ENCODE peak calls at places on chromosomes 12 and 14, in four cellular contexts. S, J, F and L are unnamed samples.

GRCh38 chr14:105408592-105408991 is 10.3 kb downstream of the TEX22 start:
- DNase-seq in F (no peak), S (no peak), J (no peak), L (no peak)

GRCh38 chr12:124512667-124513296 is 54.6 kb downstream of the NCOR2 start:
- DNase-seq in J (peak; percentile 88), F (peak; percentile 98), S (no peak), L (peak; percentile 90)

GRCh38 chr12:120261951-120262851 is 3.3 kb downstream of the PXN start:
- DNase-seq in S (no peak), J (no peak), F (no peak), L (no peak)

GRCh38 chr14:106269029-106269428 is 742.6 kb downstream of the TMEM121 start:
- DNase-seq in S (no peak), F (no peak), J (no peak), L (no peak)

GRCh38 chr14:56598519-56598918 is 18.9 kb downstream of the TMEM260 start:
- DNase-seq in F (no peak), J (no peak), S (no peak), L (no peak)

GRCh38 chr12:54891717-54892478 is 37.6 kb downstream of the MUCL1 start:
- DNase-seq in F (no peak), S (no peak), J (no peak), L (no peak)

GRCh38 chr12:21169878-21170472 is 39.0 kb downstream of the SLCO1B1 start:
- DNase-seq in J (no peak), F (peak; percentile 62), S (no peak), L (no peak)

GRCh38 chr12:40942326-40942725 is 245.8 kb upstream of the PDZRN4 start:
- DNase-seq in S (no peak), J (no peak), F (peak; percentile 4), L (no peak)

GRCh38 chr14:90446405-90446804 is 49.6 kb downstream of the CALM1 start:
- DNase-seq in S (no peak), F (no peak), J (no peak), L (no peak)

GRCh38 chr12:52436828-52437474 is 2.8 kb upstream of the KRT75 start:
- DNase-seq in F (no peak), S (no peak), J (no peak), L (no peak)

GRCh38 chr14:67413806-67414769 is 2.1 kb upstream of the PLEK2 start:
- DNase-seq in J (no peak), S (no peak), F (peak; percentile 58), L (peak; percentile 64)

GRCh38 chr14:103216857-103217256 is 93.6 kb downstream of the TNFAIP2 start:
- DNase-seq in F (no peak), J (no peak), S (no peak), L (peak; percentile 28)

GRCh38 chr12:77494306-77494705 is 336.4 kb upstream of the NAV3 start:
- DNase-seq in J (no peak), F (no peak), S (no peak), L (no peak)

GRCh38 chr12:96014932-96015599 is 18.9 kb upstream of the HAL start:
- DNase-seq in J (no peak), S (no peak), F (peak; percentile 33), L (no peak)

GRCh38 chr12:92927055-92927435 is 2.0 kb downstream of the EEA1 start:
- DNase-seq in F (peak; percentile 51), J (no peak), S (no peak), L (no peak)

GRCh38 chr14:30874120-30874998 is at the start of gene COCH:
- DNase-seq in F (no peak), J (peak; percentile 36), S (peak; percentile 6), L (peak; percentile 77)

GRCh38 chr14:94942601-94943000 is 172.7 kb upstream of the GSC start:
- DNase-seq in J (no peak), F (no peak), S (no peak), L (no peak)

GRCh38 chr14:54683882-54684794 is 117.2 kb downstream of the SAMD4A start:
- DNase-seq in J (peak; percentile 20), S (no peak), F (peak; percentile 83), L (peak; percentile 61)

GRCh38 chr12:91383106-91383505 is 200.5 kb upstream of the DCN start:
- DNase-seq in J (no peak), F (peak; percentile 45), S (no peak), L (no peak)

GRCh38 chr12:29634057-29634456 is 136.6 kb upstream of the OVCH1 start:
- DNase-seq in F (peak; percentile 53), J (no peak), S (no peak), L (no peak)

GRCh38 chr12:66269757-66270383 is 32.4 kb upstream of the HELB start:
- DNase-seq in F (peak; percentile 70), J (no peak), S (no peak), L (no peak)

GRCh38 chr12:130965668-130966067 is 12.0 kb downstream of the ADGRD1 start:
- DNase-seq in J (no peak), S (no peak), F (peak; percentile 44), L (no peak)

GRCh38 chr12:2154050-2154449 is 101.3 kb downstream of the CACNA1C start:
- DNase-seq in S (no peak), F (peak; percentile 63), J (no peak), L (no peak)

GRCh38 chr12:57309420-57309819 is 58.4 kb upstream of the STAC3 start:
- DNase-seq in F (peak; percentile 25), J (no peak), S (no peak), L (no peak)

GRCh38 chr12:11171953-11172675 is 1.1 kb downstream of the SMIM10L1 start:
- DNase-seq in F (peak; percentile 39), J (no peak), S (no peak), L (no peak)

GRCh38 chr12:32471601-32472001 is 72.2 kb downstream of the FGD4 start:
- DNase-seq in S (no peak), F (no peak), J (no peak), L (no peak)

GRCh38 chr12:64752833-64753238 is 6.4 kb downstream of the GNS start:
- DNase-seq in S (no peak), J (no peak), F (peak; percentile 30), L (no peak)

GRCh38 chr12:111429760-111430417 is 24.2 kb downstream of the SH2B3 start:
- DNase-seq in S (peak; percentile 59), J (no peak), F (no peak), L (no peak)

GRCh38 chr14:75277796-75278421 is 719 bp upstream of the FOS start:
- DNase-seq in S (no peak), J (no peak), F (peak; percentile 78), L (no peak)

GRCh38 chr14:75430106-75430505 is 2.3 kb downstream of the JDP2 start:
- DNase-seq in J (no peak), S (no peak), F (peak; percentile 73), L (no peak)

GRCh38 chr12:117119592-117120198 is 20.5 kb upstream of the TESC start:
- DNase-seq in F (no peak), S (no peak), J (no peak), L (no peak)

GRCh38 chr12:62605972-62606371 is 139.3 kb downstream of the MON2 start:
- DNase-seq in S (no peak), F (no peak), J (no peak), L (no peak)

GRCh38 chr12:108253540-108253939 is 85.6 kb downstream of the CMKLR1 start:
- DNase-seq in J (no peak), F (no peak), S (no peak), L (no peak)

GRCh38 chr14:52312872-52313492 is 1.1 kb upstream of the PTGER2 start:
- DNase-seq in F (peak; percentile 56), J (no peak), S (no peak), L (no peak)
- H3K4me3 ChIP-seq in F (peak overlapping the region; percentile 52), J (peak overlapping the region; percentile 60), S (peak overlapping the region; percentile 85), L (no peak overlapping the region)

GRCh38 chr12:6278439-6279255 is 31.8 kb upstream of the PLEKHG6 start:
- DNase-seq in J (peak; percentile 88), S (peak; percentile 76), F (peak; percentile 81), L (peak; percentile 96)

GRCh38 chr12:6276936-6277615 is 33.4 kb upstream of the PLEKHG6 start:
- DNase-seq in S (no peak), J (no peak), F (no peak), L (no peak)

GRCh38 chr12:6279256-6279628 is 31.2 kb upstream of the PLEKHG6 start:
- DNase-seq in J (no peak), F (no peak), S (no peak), L (no peak)

GRCh38 chr12:6279631-6280030 is 30.9 kb upstream of the PLEKHG6 start:
- DNase-seq in S (no peak), F (no peak), J (no peak), L (no peak)

GRCh38 chr12:6277982-6278438 is 32.5 kb upstream of the PLEKHG6 start:
- DNase-seq in J (no peak), F (no peak), S (no peak), L (no peak)
- H3K4me3 ChIP-seq in J (peak overlapping the region; percentile 60), F (peak overlapping the region; percentile 38), S (peak overlapping the region; percentile 50), L (peak overlapping the region; percentile 59)

GRCh38 chr14:74239848-74240793 is 872 bp downstream of the VSX2 start:
- DNase-seq in S (no peak), F (no peak), J (no peak), L (no peak)
- H3K4me3 ChIP-seq in S (peak overlapping the region; percentile 30), F (no peak overlapping the region), J (peak overlapping the region; percentile 45), L (no peak overlapping the region)

DNA sequence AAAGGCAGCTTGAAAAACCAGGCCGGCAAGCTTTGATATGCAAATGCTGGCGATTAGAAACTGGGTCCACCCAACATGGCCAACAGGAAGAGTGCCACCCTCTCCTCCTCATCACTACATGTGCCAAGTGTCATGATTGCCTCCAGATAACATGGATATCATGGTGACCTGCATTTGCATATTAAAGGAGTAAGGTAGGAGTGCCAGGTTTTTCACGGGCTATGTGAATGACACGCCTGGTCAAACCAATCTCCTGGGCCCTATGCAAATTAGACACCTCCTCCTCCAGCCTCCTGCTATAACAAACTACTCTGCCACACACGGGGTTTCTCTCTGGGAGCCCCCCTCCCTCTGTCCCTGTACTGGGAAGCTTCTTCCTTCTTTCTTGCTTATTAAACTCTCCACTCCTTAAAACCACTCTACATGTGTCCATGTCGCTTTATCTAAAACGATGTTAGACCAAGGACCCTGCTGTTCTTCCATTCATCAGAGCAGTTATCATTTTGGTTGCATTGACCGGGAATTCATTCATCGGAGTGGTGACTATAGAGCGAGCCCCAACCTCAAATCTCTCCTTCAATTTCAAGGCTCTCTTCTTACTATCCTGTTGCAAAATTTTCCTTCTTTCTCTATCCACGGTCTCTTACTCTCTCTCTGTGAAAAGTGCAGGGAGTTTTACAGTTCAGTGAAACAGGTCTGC is 27.5 kb downstream of the APOBEC1 start:
- DNase-seq in S (no peak), F (no peak), J (no peak), L (no peak)
- H3K4me3 ChIP-seq in S (no peak overlapping the region), F (no peak overlapping the region), J (peak overlapping the region; percentile 7), L (no peak overlapping the region)

DNA sequence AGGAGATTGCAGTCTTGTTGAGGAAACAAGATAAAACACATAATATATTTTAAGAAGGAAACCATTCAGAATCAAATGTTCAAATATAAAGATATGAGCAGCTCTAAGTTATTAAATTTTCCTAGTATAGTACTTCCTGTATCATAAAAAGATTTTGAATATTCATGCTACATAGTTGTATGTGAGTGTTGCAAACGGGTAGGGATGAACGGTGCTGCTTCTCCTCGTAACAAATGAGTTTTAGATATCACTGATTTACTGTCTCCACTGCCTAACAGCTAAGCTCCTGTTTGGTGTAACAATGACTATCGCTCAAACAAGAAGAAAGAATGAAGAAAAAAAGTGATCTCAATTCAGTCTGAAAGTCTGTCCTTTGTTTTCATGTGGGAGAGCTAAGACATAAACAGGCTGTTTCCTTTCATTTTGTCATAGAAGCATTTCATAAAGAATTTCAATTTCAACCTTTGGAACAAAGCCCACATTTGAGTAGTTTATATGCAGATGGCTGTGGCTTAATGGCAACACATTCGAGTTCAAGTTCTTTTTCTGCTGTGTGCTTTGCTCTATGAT is 26.1 kb upstream of the RTRAF start:
- DNase-seq in S (no peak), J (no peak), F (peak; percentile 78), L (no peak)
- H3K4me3 ChIP-seq in S (no peak overlapping the region), J (peak overlapping the region; percentile 5), F (peak overlapping the region; percentile 49), L (no peak overlapping the region)